ENCODE peak calls at places on chromosomes 6 and 20, in six cellular contexts. One of them, this sample, is unnamed.

GRCh38 chr6:163355471-163355991 is 59.0 kb upstream of the QKI start:
- DNase-seq in GM12878: no peak
- DNase-seq in K562: no peak
- DNase-seq in SK-N-SH: peak; percentile 36
- DNase-seq in HepG2: peak; percentile 15
- DNase-seq in H1: no peak
- DNase-seq in this sample: peak; percentile 73

GRCh38 chr6:43274916-43275597 is 23.0 kb upstream of the SLC22A7 start:
- DNase-seq in GM12878: no peak
- DNase-seq in HepG2: peak; percentile 67
- DNase-seq in SK-N-SH: peak; percentile 88
- DNase-seq in H1: no peak
- DNase-seq in K562: no peak
- DNase-seq in this sample: no peak

GRCh38 chr20:52754366-52754765 is 217.8 kb upstream of the TSHZ2 start:
- DNase-seq in H1: no peak
- DNase-seq in SK-N-SH: no peak
- DNase-seq in K562: no peak
- DNase-seq in GM12878: no peak
- DNase-seq in HepG2: no peak
- DNase-seq in this sample: no peak

GRCh38 chr6:109892451-109893435 is 85.4 kb upstream of the GPR6 start:
- DNase-seq in SK-N-SH: no peak
- DNase-seq in H1: no peak
- DNase-seq in GM12878: no peak
- DNase-seq in HepG2: no peak
- DNase-seq in K562: no peak
- DNase-seq in this sample: no peak

GRCh38 chr20:64167676-64168075 is 3.4 kb downstream of the MYT1 start:
- DNase-seq in H1: no peak
- DNase-seq in GM12878: no peak
- DNase-seq in SK-N-SH: no peak
- DNase-seq in HepG2: no peak
- DNase-seq in K562: no peak
- DNase-seq in this sample: no peak

GRCh38 chr6:12001004-12001705 is 11.0 kb upstream of the HIVEP1 start:
- DNase-seq in HepG2: peak; percentile 84
- DNase-seq in H1: no peak
- DNase-seq in SK-N-SH: no peak
- DNase-seq in K562: no peak
- DNase-seq in GM12878: no peak
- DNase-seq in this sample: no peak

GRCh38 chr6:100678027-100678426 is 203.1 kb downstream of the ASCC3 start:
- DNase-seq in K562: no peak
- DNase-seq in H1: no peak
- DNase-seq in GM12878: no peak
- DNase-seq in SK-N-SH: no peak
- DNase-seq in HepG2: no peak
- DNase-seq in this sample: no peak

GRCh38 chr6:9139762-9140161 is 704.4 kb upstream of the SLC35B3 start:
- DNase-seq in SK-N-SH: no peak
- DNase-seq in HepG2: no peak
- DNase-seq in K562: no peak
- DNase-seq in GM12878: no peak
- DNase-seq in H1: no peak
- DNase-seq in this sample: no peak

GRCh38 chr20:53522026-53522425 is 71.6 kb downstream of the ZNF217 start:
- DNase-seq in HepG2: no peak
- DNase-seq in K562: no peak
- DNase-seq in H1: no peak
- DNase-seq in SK-N-SH: no peak
- DNase-seq in GM12878: no peak
- DNase-seq in this sample: no peak

GRCh38 chr6:53603381-53604121 is 58.6 kb upstream of the GCLC start:
- DNase-seq in K562: no peak
- DNase-seq in HepG2: no peak
- DNase-seq in SK-N-SH: no peak
- DNase-seq in H1: no peak
- DNase-seq in GM12878: no peak
- DNase-seq in this sample: no peak

GRCh38 chr6:165403006-165403405 is 93.6 kb upstream of the C6orf118 start:
- DNase-seq in K562: no peak
- DNase-seq in H1: no peak
- DNase-seq in SK-N-SH: no peak
- DNase-seq in GM12878: no peak
- DNase-seq in HepG2: no peak
- DNase-seq in this sample: no peak

GRCh38 chr6:30350519-30350918 is 5.6 kb downstream of the RPP21 start:
- DNase-seq in SK-N-SH: no peak
- DNase-seq in GM12878: no peak
- DNase-seq in H1: no peak
- DNase-seq in HepG2: no peak
- DNase-seq in K562: no peak
- DNase-seq in this sample: no peak

GRCh38 chr20:22520381-22520780 is 64.0 kb downstream of the FOXA2 start:
- DNase-seq in HepG2: no peak
- DNase-seq in K562: no peak
- DNase-seq in GM12878: no peak
- DNase-seq in SK-N-SH: no peak
- DNase-seq in H1: no peak
- DNase-seq in this sample: no peak

GRCh38 chr6:97032950-97033349 is 108.4 kb downstream of the KLHL32 start:
- DNase-seq in H1: no peak
- DNase-seq in SK-N-SH: no peak
- DNase-seq in HepG2: no peak
- DNase-seq in K562: no peak
- DNase-seq in GM12878: no peak
- DNase-seq in this sample: no peak

GRCh38 chr6:57177545-57178225 is 5.6 kb downstream of the BAG2 start:
- DNase-seq in K562: no peak
- DNase-seq in HepG2: no peak
- DNase-seq in GM12878: no peak
- DNase-seq in SK-N-SH: no peak
- DNase-seq in H1: no peak
- DNase-seq in this sample: no peak

GRCh38 chr20:35883778-35884540 is 70.3 kb downstream of the SCAND1 start:
- DNase-seq in SK-N-SH: peak; percentile 61
- DNase-seq in H1: peak; percentile 43
- DNase-seq in K562: peak; percentile 62
- DNase-seq in GM12878: no peak
- DNase-seq in HepG2: peak; percentile 82
- DNase-seq in this sample: peak; percentile 74

GRCh38 chr6:37125779-37126553 is 44.0 kb upstream of the PIM1 start:
- DNase-seq in H1: peak; percentile 74
- DNase-seq in SK-N-SH: no peak
- DNase-seq in K562: peak; percentile 34
- DNase-seq in GM12878: no peak
- DNase-seq in HepG2: peak; percentile 75
- DNase-seq in this sample: no peak

GRCh38 chr6:13615802-13616140 is 636 bp downstream of the NOL7 start:
- DNase-seq in H1: no peak
- DNase-seq in SK-N-SH: peak; percentile 54
- DNase-seq in GM12878: no peak
- DNase-seq in HepG2: no peak
- DNase-seq in K562: peak; percentile 53
- DNase-seq in this sample: no peak

GRCh38 chr6:1613631-1614447 is 4.1 kb downstream of the FOXC1 start:
- DNase-seq in GM12878: no peak
- DNase-seq in H1: no peak
- DNase-seq in SK-N-SH: peak; percentile 89
- DNase-seq in K562: no peak
- DNase-seq in HepG2: no peak
- DNase-seq in this sample: no peak

GRCh38 chr6:26536571-26537159 is 1.5 kb upstream of the HMGN4 start:
- DNase-seq in GM12878: no peak
- DNase-seq in H1: no peak
- DNase-seq in SK-N-SH: peak; percentile 41
- DNase-seq in K562: no peak
- DNase-seq in HepG2: peak; percentile 35
- DNase-seq in this sample: peak; percentile 47

GRCh38 chr6:116059713-116060571 is 749 bp downstream of the FRK start:
- DNase-seq in HepG2: peak; percentile 42
- DNase-seq in GM12878: peak; percentile 62
- DNase-seq in SK-N-SH: no peak
- DNase-seq in K562: peak; percentile 30
- DNase-seq in H1: no peak
- DNase-seq in this sample: peak; percentile 22

GRCh38 chr6:137432054-137432545 is 62.1 kb downstream of the OLIG3 start:
- DNase-seq in SK-N-SH: no peak
- DNase-seq in GM12878: peak; percentile 16
- DNase-seq in H1: no peak
- DNase-seq in HepG2: no peak
- DNase-seq in K562: no peak
- DNase-seq in this sample: no peak

GRCh38 chr6:54802775-54803631 is 43.6 kb upstream of the FAM83B start:
- DNase-seq in HepG2: no peak
- DNase-seq in H1: no peak
- DNase-seq in GM12878: no peak
- DNase-seq in K562: no peak
- DNase-seq in SK-N-SH: no peak
- DNase-seq in this sample: no peak

GRCh38 chr6:136774228-136775041 is 17.8 kb downstream of the MAP3K5 start:
- DNase-seq in H1: no peak
- DNase-seq in GM12878: no peak
- DNase-seq in SK-N-SH: no peak
- DNase-seq in HepG2: no peak
- DNase-seq in K562: no peak
- DNase-seq in this sample: peak; percentile 64

GRCh38 chr6:84581494-84582259 is 182.7 kb downstream of the TBX18 start:
- DNase-seq in GM12878: no peak
- DNase-seq in SK-N-SH: no peak
- DNase-seq in K562: no peak
- DNase-seq in H1: no peak
- DNase-seq in HepG2: no peak
- DNase-seq in this sample: peak; percentile 6

GRCh38 chr20:21571841-21572690 is 58.2 kb upstream of the NKX2-2 start:
- DNase-seq in HepG2: peak; percentile 23
- DNase-seq in GM12878: no peak
- DNase-seq in SK-N-SH: peak; percentile 35
- DNase-seq in K562: peak; percentile 26
- DNase-seq in H1: no peak
- DNase-seq in this sample: no peak

GRCh38 chr20:37526839-37527637 is 638 bp downstream of the BLCAP start:
- DNase-seq in SK-N-SH: peak; percentile 49
- DNase-seq in GM12878: no peak
- DNase-seq in H1: no peak
- DNase-seq in K562: no peak
- DNase-seq in HepG2: no peak
- DNase-seq in this sample: peak; percentile 16

GRCh38 chr6:34465551-34466241 is at the start of gene PACSIN1:
- DNase-seq in K562: peak; percentile 85
- DNase-seq in SK-N-SH: peak; percentile 77
- DNase-seq in HepG2: no peak
- DNase-seq in H1: no peak
- DNase-seq in GM12878: no peak
- DNase-seq in this sample: no peak
- TF ChIP-seq GABPA in K562: no peak
- TF ChIP-seq GABPA in SK-N-SH: no peak
- TF ChIP-seq GABPA in HepG2: no peak
- TF ChIP-seq GABPA in H1: no peak
- TF ChIP-seq GABPA in GM12878: no peak
- TF ChIP-seq GABPA in this sample: no peak

DNA sequence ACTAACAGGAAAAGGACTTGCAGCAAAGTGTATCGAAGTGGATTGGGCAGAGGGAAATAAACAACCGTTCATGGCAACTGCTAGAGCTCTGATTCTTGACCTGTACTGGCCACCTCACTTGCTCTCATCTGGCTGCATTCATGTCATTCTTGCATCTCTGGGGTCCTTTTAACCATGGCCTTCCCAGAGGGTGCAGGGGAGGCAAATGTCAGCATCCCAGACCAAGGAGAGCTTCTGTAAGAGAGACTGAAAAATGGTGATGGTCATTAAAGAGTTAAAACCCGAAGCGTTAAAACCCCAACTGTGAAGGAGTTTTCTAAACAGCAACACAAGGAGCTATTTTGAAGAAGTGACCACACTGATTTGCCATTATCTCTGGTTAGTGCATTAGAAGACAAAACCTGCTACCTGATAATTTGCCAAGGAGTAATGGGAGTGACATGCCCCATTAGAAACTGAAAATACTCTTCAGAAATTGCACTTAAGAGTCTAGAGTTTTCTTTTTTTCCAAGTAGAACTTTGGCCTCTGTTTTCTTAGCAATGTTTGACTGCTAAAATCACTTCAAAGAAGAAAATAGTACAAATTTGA is 62.4 kb downstream of the APCDD1L start:
- DNase-seq in H1: no peak
- DNase-seq in K562: no peak
- DNase-seq in SK-N-SH: no peak
- DNase-seq in HepG2: no peak
- DNase-seq in GM12878: no peak
- DNase-seq in this sample: no peak
- H3K4me3 ChIP-seq in H1: no peak overlapping the region
- H3K4me3 ChIP-seq in K562: no peak overlapping the region
- H3K4me3 ChIP-seq in SK-N-SH: no peak overlapping the region
- H3K4me3 ChIP-seq in HepG2: no peak overlapping the region
- H3K4me3 ChIP-seq in GM12878: no peak overlapping the region
- H3K4me3 ChIP-seq in this sample: no peak overlapping the region

GRCh38 chr20:40958598-40958997 is 70.0 kb upstream of the TOP1 start:
- DNase-seq in SK-N-SH: no peak
- DNase-seq in HepG2: no peak
- DNase-seq in GM12878: no peak
- DNase-seq in K562: no peak
- DNase-seq in H1: no peak
- DNase-seq in this sample: no peak
- TF ChIP-seq GABPA in SK-N-SH: no peak
- TF ChIP-seq GABPA in HepG2: no peak
- TF ChIP-seq GABPA in GM12878: no peak
- TF ChIP-seq GABPA in K562: no peak
- TF ChIP-seq GABPA in H1: no peak
- TF ChIP-seq GABPA in this sample: no peak

GRCh38 chr6:2760882-2761842 is 4.0 kb upstream of the WRNIP1 start:
- DNase-seq in GM12878: no peak
- DNase-seq in HepG2: no peak
- DNase-seq in H1: no peak
- DNase-seq in SK-N-SH: no peak
- DNase-seq in K562: peak; percentile 52
- DNase-seq in this sample: no peak
- H3K4me3 ChIP-seq in GM12878: no peak overlapping the region
- H3K4me3 ChIP-seq in HepG2: no peak overlapping the region
- H3K4me3 ChIP-seq in H1: no peak overlapping the region
- H3K4me3 ChIP-seq in SK-N-SH: no peak overlapping the region
- H3K4me3 ChIP-seq in K562: no peak overlapping the region
- H3K4me3 ChIP-seq in this sample: no peak overlapping the region

DNA sequence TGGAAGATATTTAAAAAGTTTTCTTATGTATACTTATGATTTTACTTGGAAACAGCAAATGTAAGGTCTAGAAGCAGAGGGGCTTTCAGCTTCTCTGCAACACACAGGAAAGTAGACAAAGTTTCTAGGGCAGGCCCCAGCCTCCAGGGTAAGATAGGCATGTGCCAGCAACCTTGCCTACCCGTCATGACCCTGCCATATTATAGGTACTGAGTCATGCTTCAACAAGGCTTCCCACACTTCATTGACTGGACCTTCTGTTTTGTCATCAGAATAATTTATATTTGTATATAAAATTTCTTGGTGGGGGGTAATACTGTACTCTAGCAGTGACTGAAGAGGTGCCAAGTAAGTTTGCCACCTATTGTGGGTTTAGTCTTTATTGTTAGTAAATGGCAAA is 95.4 kb downstream of the JARID2 start:
- DNase-seq in H1: no peak
- DNase-seq in GM12878: no peak
- DNase-seq in HepG2: no peak
- DNase-seq in K562: no peak
- DNase-seq in SK-N-SH: no peak
- DNase-seq in this sample: no peak
- TF ChIP-seq GABPA in H1: no peak
- TF ChIP-seq GABPA in GM12878: no peak
- TF ChIP-seq GABPA in HepG2: no peak
- TF ChIP-seq GABPA in K562: no peak
- TF ChIP-seq GABPA in SK-N-SH: no peak
- TF ChIP-seq GABPA in this sample: no peak